ENCODE peak calls at places on chromosomes 4 and X, in five cellular contexts. P is K562, J is upper lobe of left lung, F is HepG2, U is GM12878. O is an unnamed sample.

GRCh38 chr4:6295495-6295894 is 25.8 kb downstream of the WFS1 start:
- ATAC-seq in P (no peak), J (no peak), F (no peak), U (no peak), O (no peak)

GRCh38 chrX:68429216-68429615 is 4.1 kb downstream of the OPHN1 start:
- ATAC-seq in P (no peak), J (no peak), F (no peak), U (no peak), O (no peak)

GRCh38 chrX:12950851-12951589 is 23.9 kb upstream of the TMSB4X start:
- ATAC-seq in P (peak), J (peak), F (peak), U (peak), O (no peak)

GRCh38 chr4:30770049-30770549 is 49.9 kb downstream of the PCDH7 start:
- ATAC-seq in P (no peak), J (no peak), F (no peak), U (no peak), O (peak)

GRCh38 chr4:78627046-78627965 is 75.7 kb downstream of the ANXA3 start:
- ATAC-seq in P (no peak), J (no peak), F (no peak), U (peak), O (no peak)

GRCh38 chrX:637660-638481 is 7.3 kb downstream of the SHOX start:
- ATAC-seq in P (no peak), J (no peak), F (no peak), U (no peak), O (no peak)

GRCh38 chr4:57102050-57102564 is 8.1 kb downstream of the IGFBP7 start:
- ATAC-seq in P (no peak), J (peak), F (no peak), U (no peak), O (peak)

GRCh38 chrX:97984641-97985040 is 1100.9 kb downstream of the RPA4 start:
- ATAC-seq in P (no peak), J (no peak), F (no peak), U (no peak), O (no peak)

GRCh38 chr4:4308800-4309441 is 18.9 kb downstream of the ZBTB49 start:
- ATAC-seq in P (no peak), J (no peak), F (no peak), U (no peak), O (no peak)

GRCh38 chr4:74181225-74181624 is 23.3 kb downstream of the MTHFD2L start:
- ATAC-seq in P (no peak), J (no peak), F (no peak), U (peak), O (no peak)

GRCh38 chrX:45840411-45840950 is 639.8 kb upstream of the DIPK2B start:
- ATAC-seq in P (no peak), J (no peak), F (no peak), U (no peak), O (no peak)

GRCh38 chrX:37677765-37678164 is 7.8 kb upstream of the XK start:
- ATAC-seq in P (no peak), J (no peak), F (no peak), U (peak), O (no peak)

GRCh38 chr4:138267835-138268234 is 25.7 kb upstream of the SLC7A11 start:
- ATAC-seq in P (peak), J (no peak), F (no peak), U (no peak), O (no peak)

GRCh38 chr4:7872264-7872771 is 67.3 kb downstream of the AFAP1 start:
- ATAC-seq in P (no peak), J (no peak), F (no peak), U (no peak), O (peak)

GRCh38 chrX:45722471-45722870 is 521.8 kb upstream of the DIPK2B start:
- ATAC-seq in P (no peak), J (no peak), F (no peak), U (no peak), O (no peak)

GRCh38 chrX:124263743-124264142 is 68.7 kb upstream of the TEX13D start:
- ATAC-seq in P (no peak), J (no peak), F (no peak), U (no peak), O (no peak)

GRCh38 chr4:169619958-169620845 is at the start of gene CLCN3:
- ATAC-seq in P (peak), J (peak), F (peak), U (peak), O (peak)

GRCh38 chr4:151198748-151199147 is 78.2 kb upstream of the PRSS48 start:
- ATAC-seq in P (no peak), J (no peak), F (no peak), U (no peak), O (peak)

GRCh38 chr4:687048-687974 is 1.6 kb downstream of the SLC49A3 start:
- ATAC-seq in P (peak), J (peak), F (peak), U (no peak), O (peak)

GRCh38 chrX:45872480-45872879 is 671.8 kb upstream of the DIPK2B start:
- ATAC-seq in P (no peak), J (no peak), F (no peak), U (peak), O (no peak)

GRCh38 chrX:154378059-154378798 is 866 bp upstream of the EMD start:
- ATAC-seq in P (peak), J (no peak), F (peak), U (peak), O (no peak)

GRCh38 chr4:73764513-73764912 is 24.1 kb downstream of the CXCL8 start:
- ATAC-seq in P (no peak), J (no peak), F (no peak), U (no peak), O (no peak)

GRCh38 chr4:87620491-87620890 is 12.2 kb downstream of the DSPP start:
- ATAC-seq in P (no peak), J (no peak), F (no peak), U (no peak), O (peak)

GRCh38 chrX:119468186-119468929 is at the start of gene SLC25A5:
- ATAC-seq in P (peak), J (peak), F (peak), U (peak), O (peak)

GRCh38 chrX:368811-369562 is 17.7 kb downstream of the PPP2R3B start:
- ATAC-seq in P (peak), J (peak), F (no peak), U (no peak), O (no peak)

GRCh38 chr4:77100234-77100633 is 24.4 kb upstream of the CCNI start:
- ATAC-seq in P (no peak), J (peak), F (no peak), U (no peak), O (no peak)

GRCh38 chr4:88811904-88812303 is 114.3 kb upstream of the NAP1L5 start:
- ATAC-seq in P (no peak), J (no peak), F (no peak), U (no peak), O (no peak)

GRCh38 chrX:113747274-113747973 is 836.5 kb upstream of the HTR2C start:
- ATAC-seq in P (no peak), J (no peak), F (no peak), U (peak), O (no peak)

GRCh38 chr4:102696763-102697162 is 64.0 kb downstream of the MANBA start:
- ATAC-seq in P (no peak), J (no peak), F (no peak), U (no peak), O (peak)

GRCh38 chr4:8393593-8394038 is 46.9 kb downstream of the ACOX3 start:
- ATAC-seq in P (no peak), J (peak), F (no peak), U (peak), O (peak)

GRCh38 chrX:20319054-20319453 is 52.3 kb upstream of the RPS6KA3 start:
- ATAC-seq in P (no peak), J (no peak), F (no peak), U (no peak), O (no peak)

GRCh38 chrX:150084474-150085229 is 146.4 kb upstream of the EOLA2 start:
- ATAC-seq in P (no peak), J (no peak), F (no peak), U (no peak), O (no peak)

GRCh38 chr4:124726269-124726668 is 13.7 kb upstream of the ANKRD50 start:
- ATAC-seq in P (no peak), J (no peak), F (no peak), U (no peak), O (no peak)

DNA sequence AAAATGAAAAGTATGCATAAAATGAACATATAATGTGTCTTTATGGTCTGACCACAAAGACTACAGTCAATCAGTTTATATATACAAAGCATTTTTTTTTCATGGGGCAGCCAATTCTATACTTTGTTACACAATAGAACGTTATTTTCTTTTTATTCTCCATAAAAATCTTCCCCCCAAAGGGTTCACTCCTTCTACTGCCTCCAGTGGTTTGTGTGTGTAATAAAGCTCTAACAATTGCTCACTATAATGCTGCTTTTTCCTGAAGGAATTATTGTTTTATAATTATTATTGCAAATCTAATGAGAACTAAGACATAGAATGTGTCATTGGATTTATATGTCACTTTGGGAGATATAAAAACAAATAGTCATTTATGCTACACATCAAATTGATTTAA is 664.1 kb upstream of the PABPC4L start:
- ATAC-seq in P (no peak), J (no peak), F (no peak), U (no peak), O (no peak)
- TF ChIP-seq EP300 in P (no peak), J (no peak), F (no peak), U (no peak), O (no peak)

GRCh38 chr4:98928505-98929340 is at the start of gene EIF4E:
- ATAC-seq in P (peak), J (peak), F (peak), U (peak), O (peak)

GRCh38 chr4:98930311-98930865 is 1.5 kb upstream of the EIF4E start:
- ATAC-seq in P (no peak), J (no peak), F (no peak), U (no peak), O (no peak)

GRCh38 chr4:98928131-98928504 is 815 bp downstream of the EIF4E start:
- ATAC-seq in P (peak), J (peak), F (peak), U (peak), O (peak)

GRCh38 chr4:98932539-98932938 is 3.6 kb upstream of the EIF4E start:
- ATAC-seq in P (no peak), J (no peak), F (no peak), U (no peak), O (no peak)

GRCh38 chr4:98929341-98930267 is 671 bp upstream of the EIF4E start:
- ATAC-seq in P (peak), J (peak), F (peak), U (peak), O (peak)
- TF ChIP-seq POLR2A in P (peak), J (peak), F (peak), U (peak), O (no peak)

GRCh38 chr4:70559216-70559830 is 32.7 kb upstream of the AMBN start:
- ATAC-seq in P (peak), J (no peak), F (peak), U (peak), O (no peak)
- TF ChIP-seq POLR2AphosphoS5 in P (no peak), J (no peak), F (no peak), U (no peak), O (no peak)

DNA sequence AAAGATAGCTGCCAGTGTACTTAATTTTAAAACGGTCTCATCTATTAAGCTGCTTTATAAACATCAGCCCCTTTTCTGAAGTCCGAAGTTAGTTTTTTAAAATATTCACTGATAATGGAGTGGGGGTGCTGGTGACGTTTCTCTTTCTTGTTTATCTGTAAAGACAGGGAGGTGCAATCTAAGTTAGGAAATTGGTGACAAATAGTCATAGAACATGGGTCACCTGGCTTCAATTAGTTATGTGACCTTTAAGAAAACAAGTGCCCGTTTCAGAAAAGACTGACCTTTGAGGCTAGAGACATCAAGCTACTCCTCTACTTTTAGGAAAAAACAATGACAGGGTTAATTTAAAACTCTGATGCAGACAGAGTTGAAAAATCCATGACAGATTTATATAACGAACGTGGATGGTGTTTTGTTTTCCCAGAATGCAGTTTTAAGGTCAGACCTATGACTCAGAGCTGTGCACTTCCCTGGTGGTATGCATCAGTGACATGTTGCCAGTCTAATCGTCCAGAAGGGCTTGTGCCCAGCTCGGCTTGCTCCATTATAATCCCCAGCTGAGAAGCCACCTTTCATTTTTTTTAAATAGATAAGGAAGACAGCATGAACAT is 38.2 kb downstream of the FHL1 start:
- ATAC-seq in P (no peak), J (no peak), F (no peak), U (no peak), O (peak)
- TF ChIP-seq EP300 in P (no peak), J (no peak), F (no peak), U (no peak), O (no peak)

GRCh38 chr4:48216563-48216962 is 53.1 kb downstream of the TEC start:
- ATAC-seq in P (no peak), J (no peak), F (no peak), U (no peak), O (no peak)

GRCh38 chr4:48215977-48216376 is 53.7 kb downstream of the TEC start:
- ATAC-seq in P (no peak), J (no peak), F (no peak), U (no peak), O (no peak)

GRCh38 chr4:48212165-48212564 is 57.5 kb downstream of the TEC start:
- ATAC-seq in P (peak), J (no peak), F (no peak), U (peak), O (no peak)
- TF ChIP-seq POLR2A in P (no peak), J (no peak), F (no peak), U (peak), O (no peak)

DNA sequence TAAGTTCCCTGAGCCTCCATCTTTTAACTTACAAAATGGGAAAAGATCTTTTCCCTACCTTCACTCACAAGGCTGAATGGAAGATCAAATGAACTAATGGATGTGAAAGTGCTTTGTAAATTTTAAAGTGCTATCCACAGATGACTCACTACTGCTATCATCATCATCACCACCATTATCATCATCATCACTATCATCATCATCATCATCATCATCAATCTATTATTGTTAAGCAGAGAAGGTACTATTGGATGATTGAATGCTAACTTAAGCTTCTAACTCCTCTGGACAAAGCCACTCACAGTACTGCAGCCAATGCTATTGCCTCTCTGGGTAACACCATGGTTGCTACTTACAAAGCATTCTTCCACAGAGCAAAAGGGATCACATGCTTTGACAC is 1.9 kb downstream of the FRMD7 start:
- ATAC-seq in P (no peak), J (no peak), F (no peak), U (no peak), O (no peak)
- TF ChIP-seq POLR2AphosphoS5 in P (no peak), J (no peak), F (no peak), U (no peak), O (no peak)

O was measured in gastroesophageal sphincter.